ENCODE peak calls at places on chromosomes 3 and 15, in six cellular contexts. K is AG20443, U is AG09319, I is esophagus squamous epithelium, B is KG1, Y is transverse colon. A is an unnamed sample.

GRCh38 chr15:51503003-51503402 is 119.6 kb downstream of the DMXL2 start:
- DNase-seq in I (no peak), K (no peak), U (no peak), Y (no peak), B (no peak), A (no peak)

GRCh38 chr3:127585163-127585812 is 5.2 kb downstream of the TPRA1 start:
- DNase-seq in U (no peak), B (no peak), K (peak), I (no peak), Y (no peak), A (no peak)

GRCh38 chr3:60746690-60747416 is 504.4 kb downstream of the FHIT start:
- DNase-seq in B (no peak), U (no peak), I (no peak), K (no peak), Y (no peak), A (no peak)

GRCh38 chr3:16512435-16513140 is 911 bp downstream of the RFTN1 start:
- DNase-seq in K (peak), I (no peak), B (no peak), Y (peak), U (no peak), A (no peak)

GRCh38 chr3:47404955-47405790 is 24.4 kb downstream of the PTPN23 start:
- DNase-seq in K (peak), Y (no peak), I (no peak), U (peak), B (no peak), A (peak)

GRCh38 chr15:87348746-87349145 is 907.8 kb downstream of the NTRK3 start:
- DNase-seq in B (no peak), Y (no peak), U (no peak), K (no peak), I (no peak), A (no peak)

GRCh38 chr3:181725830-181726229 is 14.1 kb downstream of the SOX2 start:
- DNase-seq in U (no peak), Y (no peak), B (no peak), I (no peak), K (no peak), A (peak)

GRCh38 chr3:2484162-2485026 is 385.7 kb downstream of the CNTN4 start:
- DNase-seq in U (no peak), Y (no peak), K (no peak), I (no peak), B (no peak), A (no peak)

GRCh38 chr3:15174953-15175352 is 31.1 kb upstream of the CAPN7 start:
- DNase-seq in Y (no peak), I (no peak), U (no peak), K (no peak), B (no peak), A (no peak)

GRCh38 chr15:67824157-67824899 is 981 bp upstream of the SKOR1 start:
- DNase-seq in I (no peak), K (no peak), U (no peak), Y (no peak), B (no peak), A (no peak)

GRCh38 chr3:56196700-56197099 is 271.6 kb downstream of the ERC2 start:
- DNase-seq in Y (no peak), K (no peak), U (no peak), B (no peak), I (no peak), A (no peak)

GRCh38 chr3:59894425-59895146 is 844.8 kb upstream of the CFAP20DC start:
- DNase-seq in B (no peak), U (no peak), Y (no peak), I (no peak), K (no peak), A (peak)

GRCh38 chr15:87977907-87978306 is 278.6 kb downstream of the NTRK3 start:
- DNase-seq in Y (no peak), I (no peak), U (no peak), K (no peak), B (no peak), A (no peak)

GRCh38 chr15:89662893-89663673 is 7.8 kb upstream of the KIF7 start:
- DNase-seq in I (no peak), Y (peak), B (no peak), K (peak), U (peak), A (no peak)

GRCh38 chr3:189353318-189353958 is 181.7 kb downstream of the TPRG1 start:
- DNase-seq in U (no peak), Y (no peak), I (no peak), B (no peak), K (no peak), A (no peak)

GRCh38 chr3:169984287-169984686 is 17.7 kb downstream of the SEC62 start:
- DNase-seq in I (no peak), U (no peak), B (no peak), K (no peak), Y (no peak), A (no peak)

GRCh38 chr15:78131295-78132021 is at the start of gene CIB2:
- DNase-seq in Y (peak), K (peak), U (peak), I (no peak), B (peak), A (peak)

GRCh38 chr3:73832426-73832825 is 207.7 kb upstream of the PDZRN3 start:
- DNase-seq in K (no peak), B (no peak), I (no peak), Y (no peak), U (no peak), A (no peak)

GRCh38 chr3:18679226-18679625 is 254.1 kb upstream of the SATB1 start:
- DNase-seq in I (no peak), Y (no peak), B (no peak), K (no peak), U (no peak), A (no peak)

GRCh38 chr15:38652998-38653397 is 88.4 kb upstream of the RASGRP1 start:
- DNase-seq in Y (peak), B (peak), I (no peak), U (no peak), K (no peak), A (no peak)

GRCh38 chr15:92048739-92049138 is 195.2 kb downstream of the SLCO3A1 start:
- DNase-seq in Y (no peak), K (no peak), I (no peak), B (no peak), U (no peak), A (no peak)

GRCh38 chr3:184626942-184627341 is 65.4 kb downstream of the EPHB3 start:
- DNase-seq in B (no peak), U (no peak), Y (no peak), K (no peak), I (no peak), A (no peak)

GRCh38 chr3:195553268-195553667 is 10.1 kb upstream of the PPP1R2 start:
- DNase-seq in K (no peak), U (no peak), I (no peak), Y (no peak), B (no peak), A (no peak)

GRCh38 chr3:182435860-182436259 is 357.4 kb upstream of the ATP11B start:
- DNase-seq in K (no peak), I (no peak), U (no peak), B (no peak), Y (no peak), A (no peak)

GRCh38 chr3:152071924-152072323 is 196.8 kb upstream of the MBNL1 start:
- DNase-seq in K (peak), U (no peak), B (peak), Y (no peak), I (no peak), A (peak)

GRCh38 chr3:128486692-128487537 is 6.1 kb downstream of the GATA2 start:
- DNase-seq in K (peak), U (no peak), Y (no peak), B (peak), I (no peak), A (no peak)

A was measured in G401.